ENCODE peak calls at places on chromosomes 3 and 15, in nine cellular contexts. I is cardiac muscle cell; E is small intestine; A is CD8-positive, alpha-beta memory T cell; C is HCT116; Z is aorta; V is PC-9; L is HFF-Myc; X is CD8-positive, alpha-beta T cell. N is an unnamed sample.

GRCh38 chr3:148246286-148246685 is 451.4 kb upstream of the AGTR1 start:
- DNase-seq in I (no peak), E (no peak), A (no peak), C (no peak), Z (no peak), V (no peak), L (no peak), X (no peak), N (no peak)

GRCh38 chr15:55659481-55659880 is 71.3 kb upstream of the PYGO1 start:
- DNase-seq in I (no peak), E (no peak), A (no peak), C (no peak), Z (no peak), V (no peak), L (no peak), X (no peak), N (no peak)

GRCh38 chr3:48301814-48302194 is 31.7 kb downstream of the SPINK8 start:
- DNase-seq in I (peak; percentile 51), E (peak; percentile 81), A (no peak), C (peak; percentile 16), Z (no peak), V (peak; percentile 57), L (peak; percentile 14), X (no peak), N (no peak)

GRCh38 chr3:122697952-122698625 is 17.4 kb downstream of the PARP14 start:
- DNase-seq in I (no peak), E (no peak), A (no peak), C (no peak), Z (no peak), V (no peak), L (no peak), X (no peak), N (no peak)

GRCh38 chr3:32835049-32835371 is 17.2 kb downstream of the TRIM71 start:
- DNase-seq in I (no peak), E (no peak), A (no peak), C (no peak), Z (no peak), V (no peak), L (no peak), X (no peak), N (no peak)

GRCh38 chr15:66057089-66057488 is 187.8 kb downstream of the RAB11A start:
- DNase-seq in I (no peak), E (no peak), A (no peak), C (no peak), Z (no peak), V (no peak), L (no peak), X (no peak), N (no peak)

GRCh38 chr3:34483290-34483887 is 685.0 kb downstream of the PDCD6IP start:
- DNase-seq in I (no peak), E (no peak), A (no peak), C (no peak), Z (no peak), V (no peak), L (no peak), X (no peak), N (no peak)

GRCh38 chr3:103684956-103685355 is 1250.1 kb downstream of the ZPLD1 start:
- DNase-seq in I (no peak), E (no peak), A (no peak), C (no peak), Z (no peak), V (no peak), L (no peak), X (no peak), N (no peak)

GRCh38 chr3:14301558-14301957 is 100.8 kb upstream of the SLC6A6 start:
- DNase-seq in I (peak; percentile 32), E (no peak), A (no peak), C (no peak), Z (no peak), V (no peak), L (no peak), X (no peak), N (no peak)

GRCh38 chr15:49185473-49185872 is 15.4 kb downstream of the GALK2 start:
- DNase-seq in I (no peak), E (no peak), A (no peak), C (no peak), Z (no peak), V (no peak), L (no peak), X (no peak), N (no peak)

GRCh38 chr15:68415501-68416157 is 16.3 kb downstream of the ITGA11 start:
- DNase-seq in I (no peak), E (no peak), A (no peak), C (no peak), Z (no peak), V (no peak), L (no peak), X (no peak), N (no peak)

GRCh38 chr3:187550446-187550845 is 119.7 kb downstream of the SST start:
- DNase-seq in I (no peak), E (no peak), A (no peak), C (no peak), Z (no peak), V (no peak), L (no peak), X (no peak), N (no peak)

GRCh38 chr3:111668321-111668720 is 73.2 kb upstream of the ZBED2 start:
- DNase-seq in I (no peak), E (no peak), A (no peak), C (no peak), Z (no peak), V (peak; percentile 66), L (no peak), X (no peak), N (no peak)

GRCh38 chr3:124886168-124887051 is 755 bp downstream of the ITGB5 start:
- DNase-seq in I (peak; percentile 59), E (peak; percentile 65), A (no peak), C (no peak), Z (peak; percentile 74), V (peak; percentile 56), L (no peak), X (peak; percentile 22), N (no peak)

GRCh38 chr3:38645601-38646000 is 3.9 kb downstream of the SCN5A start:
- DNase-seq in I (no peak), E (no peak), A (no peak), C (no peak), Z (no peak), V (no peak), L (no peak), X (no peak), N (no peak)

GRCh38 chr3:178560759-178561158 is 24.5 kb downstream of the KCNMB2 start:
- DNase-seq in I (no peak), E (no peak), A (no peak), C (no peak), Z (no peak), V (no peak), L (no peak), X (no peak), N (no peak)

GRCh38 chr15:39936187-39936586 is 2.3 kb downstream of the EIF2AK4 start:
- DNase-seq in I (no peak), E (no peak), A (no peak), C (no peak), Z (no peak), V (peak; percentile 59), L (no peak), X (no peak), N (no peak)

GRCh38 chr15:74307827-74308642 is 59.4 kb downstream of the CYP11A1 start:
- DNase-seq in I (peak; percentile 77), E (peak; percentile 48), A (no peak), C (peak; percentile 49), Z (peak; percentile 68), V (peak; percentile 59), L (no peak), X (peak; percentile 40), N (no peak)

GRCh38 chr3:15794303-15794771 is 3.4 kb downstream of the ANKRD28 start:
- DNase-seq in I (peak; percentile 83), E (no peak), A (no peak), C (no peak), Z (no peak), V (peak; percentile 34), L (peak; percentile 61), X (no peak), N (no peak)
- H3K4me3 ChIP-seq in I (no peak overlapping the region), E (no peak overlapping the region), A (no peak overlapping the region), C (no peak overlapping the region), Z (no peak overlapping the region), V (peak overlapping the region; percentile 60), L (peak overlapping the region; percentile 58), X (no peak overlapping the region), N (no peak overlapping the region)

DNA sequence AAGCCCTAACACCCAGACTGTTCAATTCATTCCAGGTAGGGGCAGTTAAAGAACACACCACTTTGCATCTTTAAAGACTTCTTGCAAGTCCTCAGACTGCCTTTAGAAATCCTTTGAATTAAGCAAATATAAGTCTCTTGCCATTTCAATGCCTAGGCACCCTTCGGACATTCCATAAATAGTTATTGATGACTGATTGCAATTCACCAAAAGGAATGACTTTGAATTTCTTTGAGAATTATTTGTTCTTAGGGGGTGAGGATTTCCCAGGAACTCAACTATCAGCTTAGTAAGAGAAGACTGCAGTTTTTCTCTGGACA is 477 bp upstream of the MYEF2 start:
- DNase-seq in I (no peak), E (no peak), A (no peak), C (no peak), Z (no peak), V (no peak), L (no peak), X (no peak), N (no peak)
- H3K4me3 ChIP-seq in I (peak overlapping the region; percentile 83), E (no peak overlapping the region), A (peak overlapping the region; percentile 20), C (no peak overlapping the region), Z (peak overlapping the region; percentile 65), V (no peak overlapping the region), L (peak overlapping the region; percentile 57), X (peak overlapping the region; percentile 47), N (peak overlapping the region; percentile 68)

DNA sequence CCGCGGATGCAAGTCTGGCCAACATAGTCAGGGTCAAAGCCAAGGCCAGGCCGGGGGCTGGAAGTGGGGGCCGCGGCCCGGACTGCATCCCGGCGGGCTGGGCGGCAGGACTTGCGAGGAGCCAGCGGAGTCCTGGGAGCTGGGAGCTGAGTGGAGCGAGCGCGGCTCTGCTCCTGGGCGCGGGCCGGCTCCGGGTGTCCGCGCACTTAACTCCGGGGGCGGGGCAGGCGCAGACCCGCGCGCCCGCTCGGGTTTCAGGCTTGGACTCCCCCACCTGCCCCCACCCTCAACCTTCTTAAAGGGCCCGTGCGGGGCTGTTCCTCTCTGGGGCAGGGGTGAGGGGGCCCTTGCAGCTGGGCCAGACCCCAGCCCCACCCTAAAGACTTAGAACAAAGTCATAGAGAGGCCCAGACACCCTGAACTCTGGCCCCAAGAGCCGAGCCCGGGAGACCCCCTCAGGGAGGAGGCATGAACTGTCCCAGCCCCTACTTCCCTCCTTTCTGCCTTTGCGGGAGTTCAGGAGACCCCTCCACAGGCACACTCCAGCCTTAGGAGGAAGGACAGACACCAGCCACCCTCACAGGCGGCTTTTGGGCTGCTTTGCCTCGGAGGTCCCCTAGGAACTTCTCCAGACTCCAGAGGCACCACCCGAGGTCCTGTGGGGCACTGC is at the start of gene CSPG4:
- DNase-seq in I (peak; percentile 76), E (no peak), A (no peak), C (no peak), Z (peak; percentile 81), V (no peak), L (no peak), X (no peak), N (no peak)
- H3K4me3 ChIP-seq in I (peak within 1 kb of the TSS; percentile 30), E (peak within 1 kb of the TSS; percentile 22), A (no peak within 1 kb of the TSS), C (peak within 1 kb of the TSS; percentile 82), Z (peak within 1 kb of the TSS; percentile 84), V (no peak within 1 kb of the TSS), L (peak within 1 kb of the TSS; percentile 75), X (no peak within 1 kb of the TSS), N (no peak within 1 kb of the TSS)

DNA sequence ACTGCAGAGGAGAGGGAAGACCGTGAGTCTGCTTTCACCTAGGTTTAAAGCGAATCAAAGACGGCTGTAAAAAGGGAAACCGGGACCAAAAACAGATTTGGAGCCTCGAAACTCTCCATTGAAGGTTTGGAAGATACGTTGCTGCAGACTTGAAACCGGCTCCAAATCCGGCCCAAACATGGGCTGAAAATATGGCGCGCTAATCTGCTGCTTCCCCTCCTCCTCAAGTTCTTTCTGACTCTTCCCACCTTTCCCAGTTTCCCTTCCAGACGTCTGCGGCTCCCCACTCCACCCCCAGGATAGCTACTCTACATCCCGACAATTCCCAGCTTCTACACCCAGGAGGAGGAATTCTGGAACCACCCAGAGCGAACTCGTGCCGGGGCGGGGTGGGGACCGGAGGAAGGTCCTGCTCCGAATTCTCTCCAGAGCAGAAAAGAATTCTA is 8.7 kb downstream of the EOMES start:
- DNase-seq in I (no peak), E (no peak), A (no peak), C (no peak), Z (no peak), V (no peak), L (no peak), X (no peak), N (no peak)
- H3K4me3 ChIP-seq in I (peak overlapping the region; percentile 55), E (no peak overlapping the region), A (peak overlapping the region; percentile 84), C (no peak overlapping the region), Z (peak overlapping the region; percentile 44), V (no peak overlapping the region), L (peak overlapping the region; percentile 44), X (peak overlapping the region; percentile 73), N (no peak overlapping the region)

N was measured in GM12864.